ENCODE peak calls at places on chromosomes 5 and 9, in four cellular contexts. E is tibial artery, G is cardiac muscle cell, F is tibial nerve. H is an unnamed sample.

GRCh38 chr9:111000202-111000601 is 38.1 kb downstream of the LPAR1 start:
- DNase-seq in E (no peak), G (no peak), F (no peak), H (no peak)

GRCh38 chr9:116223926-116224325 is 70.3 kb downstream of the PAPPA start:
- DNase-seq in G (no peak), E (no peak), F (no peak), H (no peak)

GRCh38 chr9:131620764-131621520 is 75.6 kb downstream of the PRRT1B start:
- DNase-seq in E (no peak), G (no peak), F (no peak), H (no peak)

GRCh38 chr9:77811832-77812231 is 163.7 kb upstream of the GNA14 start:
- DNase-seq in E (no peak), G (no peak), F (no peak), H (no peak)

GRCh38 chr9:89477811-89478583 is 19.9 kb downstream of the SEMA4D start:
- DNase-seq in E (no peak), F (no peak), G (peak; percentile 35), H (no peak)

GRCh38 chr5:153714732-153715287 is 224.3 kb downstream of the GRIA1 start:
- DNase-seq in F (no peak), G (no peak), E (no peak), H (no peak)

GRCh38 chr5:135204151-135204600 is 170.1 kb upstream of the PITX1 start:
- DNase-seq in G (no peak), F (no peak), E (no peak), H (no peak)

GRCh38 chr5:108728566-108729305 is 19.0 kb upstream of the FER start:
- DNase-seq in E (no peak), G (no peak), F (no peak), H (no peak)

GRCh38 chr9:112049834-112050516 is 125.1 kb downstream of the SUSD1 start:
- DNase-seq in E (no peak), F (no peak), G (no peak), H (no peak)

GRCh38 chr9:108521063-108521462 is 334.7 kb downstream of the ACTL7B start:
- DNase-seq in F (no peak), G (no peak), E (no peak), H (no peak)

GRCh38 chr5:32936329-32936728 is 225.2 kb downstream of the NPR3 start:
- DNase-seq in G (no peak), F (no peak), E (no peak), H (no peak)

GRCh38 chr5:42912184-42912766 is 100.6 kb upstream of the SELENOP start:
- DNase-seq in F (no peak), E (no peak), G (peak; percentile 10), H (no peak)

GRCh38 chr5:83721878-83722779 is 1.5 kb upstream of the HAPLN1 start:
- DNase-seq in G (peak; percentile 87), F (peak; percentile 46), E (peak; percentile 60), H (peak; percentile 19)

GRCh38 chr9:132780230-132781007 is 97.7 kb downstream of the AK8 start:
- DNase-seq in E (no peak), G (no peak), F (no peak), H (no peak)

GRCh38 chr5:157387683-157388093 is 72.3 kb upstream of the NIPAL4 start:
- DNase-seq in F (no peak), G (peak; percentile 42), E (peak; percentile 63), H (peak; percentile 33)

GRCh38 chr5:25955337-25955736 is 1083.0 kb downstream of the CDH9 start:
- DNase-seq in G (no peak), E (no peak), F (no peak), H (no peak)

GRCh38 chr5:12174734-12175133 is 270.5 kb upstream of the CTNND2 start:
- DNase-seq in G (no peak), F (no peak), E (no peak), H (no peak)

GRCh38 chr5:177553671-177554429 is 513 bp downstream of the FAM193B start:
- DNase-seq in G (peak; percentile 51), E (no peak), F (no peak), H (no peak)

GRCh38 chr5:130365956-130366355 is 461.7 kb downstream of the CHSY3 start:
- DNase-seq in F (no peak), E (no peak), G (no peak), H (no peak)

GRCh38 chr9:73412874-73413273 is 261.2 kb downstream of the ANXA1 start:
- DNase-seq in F (no peak), E (no peak), G (no peak), H (no peak)

GRCh38 chr5:125559296-125559695 is 812.9 kb upstream of the ZNF608 start:
- DNase-seq in E (no peak), F (no peak), G (peak; percentile 35), H (no peak)

GRCh38 chr5:178519804-178520203 is 70.4 kb downstream of the COL23A1 start:
- DNase-seq in E (no peak), F (no peak), G (no peak), H (no peak)

GRCh38 chr5:141767671-141768070 is 85.6 kb upstream of the ARAP3 start:
- DNase-seq in E (no peak), F (no peak), G (no peak), H (no peak)

GRCh38 chr5:36662291-36662851 is 56.0 kb downstream of the SLC1A3 start:
- DNase-seq in F (no peak), E (no peak), G (no peak), H (peak; percentile 24)

GRCh38 chr5:140109818-140110733 is 3.8 kb upstream of the PURA start:
- DNase-seq in G (no peak), E (no peak), F (no peak), H (no peak)

GRCh38 chr5:36875051-36875788 is 1.3 kb upstream of the NIPBL start:
- DNase-seq in G (peak; percentile 54), F (peak; percentile 17), E (peak; percentile 59), H (peak; percentile 26)

GRCh38 chr9:121271368-121272351 is 3.7 kb downstream of the GSN start:
- DNase-seq in E (peak; percentile 69), F (no peak), G (no peak), H (no peak)

GRCh38 chr9:1599961-1600360 is 415.2 kb upstream of the SMARCA2 start:
- DNase-seq in F (no peak), G (no peak), E (no peak), H (no peak)

GRCh38 chr5:160628295-160629006 is 206.8 kb downstream of the PTTG1 start:
- DNase-seq in G (no peak), F (no peak), E (no peak), H (no peak)

GRCh38 chr5:168679515-168679920 is 100.3 kb upstream of the PANK3 start:
- DNase-seq in E (peak; percentile 70), F (peak; percentile 70), G (peak; percentile 89), H (peak; percentile 60)

GRCh38 chr9:131762356-131762932 is 22.6 kb upstream of the RAPGEF1 start:
- DNase-seq in G (peak; percentile 88), E (peak; percentile 57), F (peak; percentile 41), H (peak; percentile 47)

DNA sequence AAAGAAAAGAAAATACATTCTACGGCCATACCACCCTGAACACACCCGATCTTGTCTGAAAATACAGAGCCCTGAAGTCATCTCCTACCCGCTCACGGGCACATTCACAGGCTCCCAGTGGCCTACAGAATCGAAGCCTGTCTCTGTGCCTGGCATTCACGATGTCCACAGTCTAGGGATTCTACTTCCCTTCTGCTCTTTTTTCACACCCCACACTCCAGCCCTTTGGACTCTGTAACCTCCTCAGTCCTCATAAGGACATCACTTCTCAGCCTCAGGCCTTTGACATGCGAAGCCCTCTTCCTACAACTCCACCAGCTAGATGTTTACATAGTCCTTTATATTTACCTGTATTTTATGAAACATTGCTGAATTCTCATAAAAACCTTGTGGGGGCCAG is 77.8 kb downstream of the CSNK1A1 start:
- DNase-seq in E (no peak), G (no peak), F (no peak), H (no peak)
- H3K27ac ChIP-seq in E (no peak overlapping the region), G (no peak overlapping the region), F (no peak overlapping the region), H (no peak overlapping the region)

GRCh38 chr5:78589928-78590327 is 58.6 kb downstream of the LHFPL2 start:
- DNase-seq in E (no peak), F (no peak), G (no peak), H (no peak)

GRCh38 chr5:78587775-78588291 is 60.7 kb downstream of the LHFPL2 start:
- DNase-seq in G (no peak), E (peak; percentile 52), F (no peak), H (no peak)

GRCh38 chr5:78586251-78586650 is 62.3 kb downstream of the LHFPL2 start:
- DNase-seq in F (no peak), G (no peak), E (no peak), H (no peak)

GRCh38 chr5:78588517-78588916 is 60.1 kb downstream of the LHFPL2 start:
- DNase-seq in G (no peak), E (no peak), F (no peak), H (no peak)

GRCh38 chr5:78587081-78587774 is 61.3 kb downstream of the LHFPL2 start:
- DNase-seq in E (no peak), F (no peak), G (no peak), H (no peak)
- H3K27ac ChIP-seq in E (no peak overlapping the region), F (no peak overlapping the region), G (peak overlapping the region; percentile 52), H (no peak overlapping the region)

GRCh38 chr9:93129691-93130500 is 4.2 kb downstream of the NINJ1 start:
- DNase-seq in F (no peak), E (no peak), G (no peak), H (no peak)
- H3K27ac ChIP-seq in F (peak overlapping the region; percentile 95), E (peak overlapping the region; percentile 23), G (no peak overlapping the region), H (peak overlapping the region; percentile 93)

DNA sequence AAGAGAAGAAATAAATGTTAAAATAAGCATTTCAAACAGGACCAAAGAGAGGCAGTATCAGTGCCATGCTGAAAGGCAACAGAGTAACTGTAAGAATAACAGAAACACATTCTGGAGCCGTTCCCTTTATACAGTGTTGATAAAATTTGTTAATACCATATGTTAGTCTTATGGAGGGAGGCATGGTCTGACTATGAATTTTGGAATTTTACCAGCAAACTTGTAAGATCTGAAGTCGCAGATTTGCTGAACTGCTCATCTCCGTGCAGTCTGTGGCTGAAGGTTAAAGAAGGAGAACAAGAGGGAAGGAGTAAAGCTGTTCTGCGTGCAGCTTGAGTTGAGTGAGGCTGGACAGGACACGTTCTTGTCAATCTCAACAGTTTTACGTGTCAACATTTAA is 508.4 kb downstream of the NFIB start:
- DNase-seq in G (no peak), F (no peak), E (no peak), H (no peak)
- H3K27ac ChIP-seq in G (no peak overlapping the region), F (no peak overlapping the region), E (no peak overlapping the region), H (no peak overlapping the region)

GRCh38 chr9:100589582-100589981 is 11.7 kb downstream of the CAVIN4 start:
- DNase-seq in F (no peak), G (no peak), E (no peak), H (no peak)
- H3K27ac ChIP-seq in F (no peak overlapping the region), G (no peak overlapping the region), E (no peak overlapping the region), H (peak overlapping the region; percentile 11)

H was measured in caudate nucleus.